ENCODE peak calls at places on chromosomes 16 and 17, in four cellular contexts. One of them, this sample, is unnamed. For H3K36me3, the result is how much of the 10 kb centered on the place peaks cover.

GRCh38 chr16:19901164-19901563 is 16.5 kb upstream of the GPRC5B start:
- DNase-seq in brain microvascular endothelial cell: no peak
- DNase-seq in CD8-positive, alpha-beta memory T cell: no peak
- DNase-seq in K562: no peak
- DNase-seq in this sample: no peak

GRCh38 chr17:62562656-62563055 is 64.8 kb upstream of the MRC2 start:
- DNase-seq in brain microvascular endothelial cell: peak
- DNase-seq in CD8-positive, alpha-beta memory T cell: no peak
- DNase-seq in K562: peak
- DNase-seq in this sample: peak

GRCh38 chr16:84117482-84117843 is 721 bp upstream of the MBTPS1 start:
- DNase-seq in brain microvascular endothelial cell: peak
- DNase-seq in CD8-positive, alpha-beta memory T cell: no peak
- DNase-seq in K562: peak
- DNase-seq in this sample: peak

GRCh38 chr17:36600936-36601302 is 464 bp upstream of the MRM1 start:
- DNase-seq in brain microvascular endothelial cell: no peak
- DNase-seq in CD8-positive, alpha-beta memory T cell: no peak
- DNase-seq in K562: no peak
- DNase-seq in this sample: no peak

GRCh38 chr16:85935957-85936760 is 37.2 kb downstream of the IRF8 start:
- DNase-seq in brain microvascular endothelial cell: no peak
- DNase-seq in CD8-positive, alpha-beta memory T cell: peak
- DNase-seq in K562: no peak
- DNase-seq in this sample: no peak

GRCh38 chr17:44097110-44097810 is 26.2 kb downstream of the HDAC5 start:
- DNase-seq in brain microvascular endothelial cell: peak
- DNase-seq in CD8-positive, alpha-beta memory T cell: no peak
- DNase-seq in K562: peak
- DNase-seq in this sample: peak

GRCh38 chr16:3182608-3183444 is 5.2 kb upstream of the OR1F1 start:
- DNase-seq in brain microvascular endothelial cell: peak
- DNase-seq in CD8-positive, alpha-beta memory T cell: peak
- DNase-seq in K562: peak
- DNase-seq in this sample: no peak

GRCh38 chr17:2423271-2423670 is 22.4 kb upstream of the MNT start:
- DNase-seq in brain microvascular endothelial cell: no peak
- DNase-seq in CD8-positive, alpha-beta memory T cell: no peak
- DNase-seq in K562: no peak
- DNase-seq in this sample: no peak

GRCh38 chr17:1541367-1541904 is 21.2 kb downstream of the PITPNA start:
- DNase-seq in brain microvascular endothelial cell: no peak
- DNase-seq in CD8-positive, alpha-beta memory T cell: no peak
- DNase-seq in K562: no peak
- DNase-seq in this sample: no peak

GRCh38 chr16:66824006-66824405 is 6.8 kb downstream of the NAE1 start:
- DNase-seq in brain microvascular endothelial cell: no peak
- DNase-seq in CD8-positive, alpha-beta memory T cell: no peak
- DNase-seq in K562: no peak
- DNase-seq in this sample: no peak

GRCh38 chr17:79026345-79027273 is 2.6 kb downstream of the C1QTNF1 start:
- DNase-seq in brain microvascular endothelial cell: no peak
- DNase-seq in CD8-positive, alpha-beta memory T cell: no peak
- DNase-seq in K562: no peak
- DNase-seq in this sample: peak

GRCh38 chr17:79873583-79873982 is 34.3 kb upstream of the CBX4 start:
- DNase-seq in brain microvascular endothelial cell: no peak
- DNase-seq in CD8-positive, alpha-beta memory T cell: no peak
- DNase-seq in K562: no peak
- DNase-seq in this sample: no peak

GRCh38 chr16:20898938-20899502 is 1.1 kb downstream of the DCUN1D3 start:
- DNase-seq in brain microvascular endothelial cell: peak
- DNase-seq in CD8-positive, alpha-beta memory T cell: no peak
- DNase-seq in K562: no peak
- DNase-seq in this sample: no peak

GRCh38 chr17:81951785-81952684 is 5.0 kb upstream of the MYADML2 start:
- DNase-seq in brain microvascular endothelial cell: no peak
- DNase-seq in CD8-positive, alpha-beta memory T cell: no peak
- DNase-seq in K562: no peak
- DNase-seq in this sample: no peak

GRCh38 chr17:40343126-40344119 is 21.1 kb downstream of the GJD3 start:
- DNase-seq in brain microvascular endothelial cell: no peak
- DNase-seq in CD8-positive, alpha-beta memory T cell: no peak
- DNase-seq in K562: no peak
- DNase-seq in this sample: peak

GRCh38 chr16:47258874-47259461 is 115.2 kb upstream of the NETO2 start:
- DNase-seq in brain microvascular endothelial cell: peak
- DNase-seq in CD8-positive, alpha-beta memory T cell: no peak
- DNase-seq in K562: peak
- DNase-seq in this sample: peak

GRCh38 chr16:57868913-57869520 is 66.7 kb upstream of the KIFC3 start:
- DNase-seq in brain microvascular endothelial cell: no peak
- DNase-seq in CD8-positive, alpha-beta memory T cell: no peak
- DNase-seq in K562: no peak
- DNase-seq in this sample: no peak

GRCh38 chr17:73271078-73271477 is 9.4 kb upstream of the CPSF4L start:
- DNase-seq in brain microvascular endothelial cell: no peak
- DNase-seq in CD8-positive, alpha-beta memory T cell: no peak
- DNase-seq in K562: no peak
- DNase-seq in this sample: no peak

GRCh38 chr17:7479389-7480192 is at the start of gene ZBTB4:
- DNase-seq in brain microvascular endothelial cell: no peak
- DNase-seq in CD8-positive, alpha-beta memory T cell: peak
- DNase-seq in K562: peak
- DNase-seq in this sample: peak

GRCh38 chr16:50604610-50605009 is 56.4 kb downstream of the NKD1 start:
- DNase-seq in brain microvascular endothelial cell: no peak
- DNase-seq in CD8-positive, alpha-beta memory T cell: no peak
- DNase-seq in K562: no peak
- DNase-seq in this sample: no peak

GRCh38 chr17:53655591-53655990 is 167.1 kb upstream of the KIF2B start:
- DNase-seq in brain microvascular endothelial cell: no peak
- DNase-seq in CD8-positive, alpha-beta memory T cell: no peak
- DNase-seq in K562: no peak
- DNase-seq in this sample: no peak

GRCh38 chr16:13909872-13910303 is 10.1 kb upstream of the ERCC4 start:
- DNase-seq in brain microvascular endothelial cell: peak
- DNase-seq in CD8-positive, alpha-beta memory T cell: no peak
- DNase-seq in K562: no peak
- DNase-seq in this sample: peak

GRCh38 chr16:15511759-15512487 is 77.5 kb downstream of the BMERB1 start:
- DNase-seq in brain microvascular endothelial cell: no peak
- DNase-seq in CD8-positive, alpha-beta memory T cell: no peak
- DNase-seq in K562: no peak
- DNase-seq in this sample: no peak

GRCh38 chr16:252366-253337 is 18.0 kb downstream of the FAM234A start:
- DNase-seq in brain microvascular endothelial cell: no peak
- DNase-seq in CD8-positive, alpha-beta memory T cell: peak
- DNase-seq in K562: peak
- DNase-seq in this sample: no peak

GRCh38 chr16:74990832-74991231 is 5.9 kb upstream of the WDR59 start:
- DNase-seq in brain microvascular endothelial cell: no peak
- DNase-seq in CD8-positive, alpha-beta memory T cell: no peak
- DNase-seq in K562: no peak
- DNase-seq in this sample: no peak

GRCh38 chr16:74987027-74987681 is 2.2 kb upstream of the WDR59 start:
- DNase-seq in brain microvascular endothelial cell: no peak
- DNase-seq in CD8-positive, alpha-beta memory T cell: no peak
- DNase-seq in K562: peak
- DNase-seq in this sample: no peak

GRCh38 chr16:74982303-74982702 is 2.6 kb downstream of the WDR59 start:
- DNase-seq in brain microvascular endothelial cell: no peak
- DNase-seq in CD8-positive, alpha-beta memory T cell: no peak
- DNase-seq in K562: no peak
- DNase-seq in this sample: no peak

GRCh38 chr16:74984194-74984669 is 691 bp downstream of the WDR59 start:
- DNase-seq in brain microvascular endothelial cell: peak
- DNase-seq in CD8-positive, alpha-beta memory T cell: peak
- DNase-seq in K562: peak
- DNase-seq in this sample: no peak

GRCh38 chr16:74984670-74985411 is at the start of gene WDR59:
- DNase-seq in brain microvascular endothelial cell: peak
- DNase-seq in CD8-positive, alpha-beta memory T cell: peak
- DNase-seq in K562: peak
- DNase-seq in this sample: peak
- H3K27ac ChIP-seq in brain microvascular endothelial cell: peak
- H3K27ac ChIP-seq in CD8-positive, alpha-beta memory T cell: peak
- H3K27ac ChIP-seq in K562: peak
- H3K27ac ChIP-seq in this sample: peak

GRCh38 chr16:4697867-4698291 is 4.5 kb downstream of the NUDT16L1 start:
- DNase-seq in brain microvascular endothelial cell: no peak
- DNase-seq in CD8-positive, alpha-beta memory T cell: no peak
- DNase-seq in K562: no peak
- DNase-seq in this sample: no peak
- H3K36me3 ChIP-seq in brain microvascular endothelial cell: half or more
- H3K36me3 ChIP-seq in CD8-positive, alpha-beta memory T cell: under half
- H3K36me3 ChIP-seq in K562: half or more
- H3K36me3 ChIP-seq in this sample: under half

GRCh38 chr17:13931111-13931526 is 138.2 kb upstream of the COX10 start:
- DNase-seq in brain microvascular endothelial cell: no peak
- DNase-seq in CD8-positive, alpha-beta memory T cell: no peak
- DNase-seq in K562: no peak
- DNase-seq in this sample: peak
- H3K4me3 ChIP-seq in brain microvascular endothelial cell: no peak
- H3K4me3 ChIP-seq in CD8-positive, alpha-beta memory T cell: no peak
- H3K4me3 ChIP-seq in K562: no peak
- H3K4me3 ChIP-seq in this sample: peak

GRCh38 chr17:64411999-64412771 is 21.5 kb upstream of the PECAM1 start:
- DNase-seq in brain microvascular endothelial cell: peak
- DNase-seq in CD8-positive, alpha-beta memory T cell: no peak
- DNase-seq in K562: no peak
- DNase-seq in this sample: no peak
- H3K27ac ChIP-seq in brain microvascular endothelial cell: no peak
- H3K27ac ChIP-seq in CD8-positive, alpha-beta memory T cell: no peak
- H3K27ac ChIP-seq in K562: no peak
- H3K27ac ChIP-seq in this sample: no peak

GRCh38 chr17:48928876-48929811 is 15.5 kb downstream of the SNF8 start:
- DNase-seq in brain microvascular endothelial cell: no peak
- DNase-seq in CD8-positive, alpha-beta memory T cell: no peak
- DNase-seq in K562: no peak
- DNase-seq in this sample: no peak
- H3K36me3 ChIP-seq in brain microvascular endothelial cell: half or more
- H3K36me3 ChIP-seq in CD8-positive, alpha-beta memory T cell: under half
- H3K36me3 ChIP-seq in K562: half or more
- H3K36me3 ChIP-seq in this sample: half or more